ENCODE peak calls at places on chromosomes 4 and X, in ten cellular contexts. P, C, L, H, M, Y, W, E, Z and T are unnamed samples.

GRCh38 chr4:124061413-124061812 is 651.1 kb downstream of the ANKRD50 start:
- DNase-seq in P (peak; percentile 1), C (no peak), L (no peak), H (peak; percentile 63), M (no peak), Y (no peak), W (peak; percentile 76), E (no peak), Z (no peak), T (peak; percentile 44)

GRCh38 chr4:153257151-153257620 is 52.9 kb downstream of the TRIM2 start:
- DNase-seq in P (no peak), C (peak; percentile 37), L (no peak), H (peak; percentile 54), M (peak; percentile 70), Y (no peak), W (peak; percentile 83), E (peak; percentile 36), Z (peak; percentile 57), T (peak; percentile 83)

GRCh38 chrX:109952050-109952449 is 50.9 kb upstream of the TMEM164 start:
- DNase-seq in P (peak; percentile 74), C (no peak), L (no peak), H (peak; percentile 32), M (no peak), Y (no peak), W (no peak), E (no peak), Z (no peak), T (no peak)

GRCh38 chr4:40749717-40750460 is at the start of gene NSUN7:
- DNase-seq in P (peak; percentile 79), C (peak; percentile 63), L (peak; percentile 49), H (peak; percentile 43), M (peak; percentile 92), Y (peak; percentile 89), W (peak; percentile 49), E (no peak), Z (peak; percentile 63), T (no peak)

GRCh38 chr4:17781072-17781830 is at the start of gene FAM184B:
- DNase-seq in P (no peak), C (peak; percentile 12), L (no peak), H (no peak), M (peak; percentile 17), Y (no peak), W (peak; percentile 28), E (no peak), Z (no peak), T (no peak)

GRCh38 chr4:136680761-136681160 is 851.5 kb downstream of the PCDH18 start:
- DNase-seq in P (no peak), C (no peak), L (no peak), H (no peak), M (no peak), Y (no peak), W (peak; percentile 50), E (no peak), Z (no peak), T (no peak)

GRCh38 chr4:155403886-155404285 is 27.1 kb upstream of the MAP9 start:
- DNase-seq in P (peak; percentile 26), C (no peak), L (no peak), H (peak; percentile 70), M (peak; percentile 47), Y (no peak), W (peak; percentile 86), E (no peak), Z (peak; percentile 19), T (peak; percentile 72)

GRCh38 chrX:20442597-20442996 is 175.9 kb upstream of the RPS6KA3 start:
- DNase-seq in P (peak; percentile 73), C (peak; percentile 56), L (peak; percentile 76), H (peak; percentile 82), M (peak; percentile 81), Y (peak; percentile 79), W (peak; percentile 82), E (peak; percentile 41), Z (peak; percentile 65), T (peak; percentile 76)

GRCh38 chr4:55604996-55605395 is 13.0 kb upstream of the PDCL2 start:
- DNase-seq in P (no peak), C (no peak), L (no peak), H (no peak), M (no peak), Y (peak; percentile 62), W (no peak), E (no peak), Z (no peak), T (no peak)

GRCh38 chr4:139189417-139189749 is 12.4 kb upstream of the ELF2 start:
- DNase-seq in P (no peak), C (no peak), L (no peak), H (no peak), M (no peak), Y (no peak), W (no peak), E (no peak), Z (no peak), T (no peak)